ENCODE peak calls at places on chromosomes 1 and 21, in eight cellular contexts. X, U, G, I, M, V, J and H are unnamed samples.

GRCh38 chr1:2923351-2923750 is 97.9 kb upstream of the ACTRT2 start:
- DNase-seq in G (no peak), J (no peak), X (no peak), I (no peak), U (no peak), M (no peak), V (no peak), H (no peak)

GRCh38 chr1:108590947-108591346 is 31.0 kb downstream of the EEIG2 start:
- DNase-seq in V (peak; percentile 98), I (peak; percentile 94), J (no peak), X (peak; percentile 89), M (no peak), G (no peak), U (no peak), H (no peak)

GRCh38 chr1:172626845-172627244 is 32.1 kb upstream of the FASLG start:
- DNase-seq in V (no peak), J (no peak), X (no peak), U (no peak), G (no peak), I (no peak), M (no peak), H (no peak)

GRCh38 chr21:45384656-45385548 is 20.1 kb upstream of the COL18A1 start:
- DNase-seq in U (no peak), M (no peak), V (no peak), I (no peak), X (no peak), G (no peak), J (no peak), H (peak; percentile 19)

GRCh38 chr1:223774133-223774811 is 61.9 kb downstream of the CAPN2 start:
- DNase-seq in V (no peak), M (no peak), G (no peak), I (no peak), J (no peak), U (no peak), X (no peak), H (no peak)

GRCh38 chr1:226882631-226883409 is 12.4 kb downstream of the PSEN2 start:
- DNase-seq in M (no peak), X (no peak), V (no peak), J (peak; percentile 20), I (peak; percentile 56), U (no peak), G (no peak), H (peak; percentile 14)

GRCh38 chr1:41936107-41936506 is 17.4 kb upstream of the HIVEP3 start:
- DNase-seq in X (no peak), J (no peak), V (peak; percentile 12), G (no peak), U (no peak), M (no peak), I (peak; percentile 74), H (no peak)

GRCh38 chr1:24572301-24572700 is 16.4 kb downstream of the NCMAP start:
- DNase-seq in X (no peak), M (no peak), I (no peak), U (no peak), J (peak; percentile 6), V (no peak), G (no peak), H (no peak)

GRCh38 chr1:5447479-5448070 is 544.6 kb downstream of the NPHP4 start:
- DNase-seq in M (no peak), J (no peak), X (no peak), I (no peak), V (no peak), U (no peak), G (no peak), H (no peak)

GRCh38 chr1:11058595-11059165 is 1.1 kb downstream of the SRM start:
- DNase-seq in V (no peak), X (no peak), J (no peak), M (no peak), I (no peak), G (no peak), U (no peak), H (no peak)

GRCh38 chr1:221810406-221810805 is 68.5 kb upstream of the DUSP10 start:
- DNase-seq in V (peak; percentile 29), I (peak; percentile 82), M (no peak), U (no peak), G (no peak), X (no peak), J (no peak), H (no peak)

GRCh38 chr1:91487469-91487868 is 13.2 kb upstream of the CDC7 start:
- DNase-seq in U (no peak), J (no peak), G (no peak), M (no peak), X (no peak), V (no peak), I (no peak), H (no peak)

GRCh38 chr1:1304331-1305299 is 3.1 kb downstream of the ACAP3 start:
- DNase-seq in I (peak; percentile 83), U (no peak), V (peak; percentile 53), X (peak; percentile 71), M (peak; percentile 84), J (no peak), G (no peak), H (peak; percentile 77)

GRCh38 chr21:34869541-34869940 is 179.6 kb downstream of the RUNX1 start:
- DNase-seq in G (no peak), U (no peak), M (no peak), I (no peak), V (no peak), J (no peak), X (no peak), H (no peak)

GRCh38 chr1:32345289-32345827 is 9.3 kb upstream of the MARCKSL1 start:
- DNase-seq in G (no peak), M (no peak), I (peak; percentile 38), V (peak; percentile 71), J (no peak), U (no peak), X (peak; percentile 25), H (no peak)

GRCh38 chr21:45699251-45699942 is 55.9 kb downstream of the PCBP3 start:
- DNase-seq in G (no peak), V (no peak), I (no peak), U (no peak), X (no peak), M (no peak), J (no peak), H (no peak)

GRCh38 chr1:14486401-14487110 is 111.9 kb upstream of the KAZN start:
- DNase-seq in V (no peak), U (no peak), X (peak; percentile 64), J (no peak), G (no peak), M (peak; percentile 18), I (peak; percentile 77), H (no peak)

GRCh38 chr1:151944110-151944858 is 35.0 kb upstream of the THEM4 start:
- DNase-seq in J (no peak), M (peak; percentile 44), G (no peak), I (no peak), U (no peak), X (peak; percentile 13), V (no peak), H (no peak)